ENCODE peak calls at places on chromosomes 13 and 19, in eight cellular contexts. One of them, this sample, is unnamed.
A peak's percentile ranks its signal among the peaks of the same experiment; 100 is the strongest.

GRCh38 chr13:50386527-50387123 is 371.4 kb downstream of the KCNRG start:
- DNase-seq in left lung: no peak
- DNase-seq in stimulated activated naive CD8-positive, alpha-beta T cell treated with anti-CD3 and anti-CD28 coated beads, Interleukin-15, amount 100 ng/mL, for 72 hours: no peak
- DNase-seq in naive B cell: no peak
- DNase-seq in stimulated activated CD8-positive, alpha-beta memory T cell treated with anti-CD3 and anti-CD28 coated beads, Interleukin-4, amount 100 ng/mL, for 4 hours: no peak
- DNase-seq in NCI-H1436: no peak
- DNase-seq in psoas muscle: peak; percentile 59
- DNase-seq in fibroblast of mammary gland: peak; percentile 46
- DNase-seq in this sample: peak; percentile 82

GRCh38 chr19:2036424-2036823 is 14.6 kb downstream of the MKNK2 start:
- DNase-seq in left lung: no peak
- DNase-seq in stimulated activated naive CD8-positive, alpha-beta T cell treated with anti-CD3 and anti-CD28 coated beads, Interleukin-15, amount 100 ng/mL, for 72 hours: no peak
- DNase-seq in naive B cell: no peak
- DNase-seq in stimulated activated CD8-positive, alpha-beta memory T cell treated with anti-CD3 and anti-CD28 coated beads, Interleukin-4, amount 100 ng/mL, for 4 hours: no peak
- DNase-seq in NCI-H1436: no peak
- DNase-seq in psoas muscle: peak; percentile 48
- DNase-seq in fibroblast of mammary gland: no peak
- DNase-seq in this sample: no peak

GRCh38 chr13:44160549-44161278 is 212.9 kb upstream of the SERP2 start:
- DNase-seq in left lung: no peak
- DNase-seq in stimulated activated naive CD8-positive, alpha-beta T cell treated with anti-CD3 and anti-CD28 coated beads, Interleukin-15, amount 100 ng/mL, for 72 hours: no peak
- DNase-seq in naive B cell: no peak
- DNase-seq in stimulated activated CD8-positive, alpha-beta memory T cell treated with anti-CD3 and anti-CD28 coated beads, Interleukin-4, amount 100 ng/mL, for 4 hours: no peak
- DNase-seq in NCI-H1436: no peak
- DNase-seq in psoas muscle: no peak
- DNase-seq in fibroblast of mammary gland: no peak
- DNase-seq in this sample: peak; percentile 15

GRCh38 chr19:1651548-1652394 is 644 bp downstream of the TCF3 start:
- DNase-seq in left lung: peak; percentile 84
- DNase-seq in stimulated activated naive CD8-positive, alpha-beta T cell treated with anti-CD3 and anti-CD28 coated beads, Interleukin-15, amount 100 ng/mL, for 72 hours: peak; percentile 52
- DNase-seq in naive B cell: peak; percentile 52
- DNase-seq in stimulated activated CD8-positive, alpha-beta memory T cell treated with anti-CD3 and anti-CD28 coated beads, Interleukin-4, amount 100 ng/mL, for 4 hours: peak; percentile 26
- DNase-seq in NCI-H1436: no peak
- DNase-seq in psoas muscle: peak; percentile 68
- DNase-seq in fibroblast of mammary gland: peak; percentile 25
- DNase-seq in this sample: peak; percentile 23

GRCh38 chr13:42524487-42525034 is 49.4 kb upstream of the TNFSF11 start:
- DNase-seq in left lung: no peak
- DNase-seq in stimulated activated naive CD8-positive, alpha-beta T cell treated with anti-CD3 and anti-CD28 coated beads, Interleukin-15, amount 100 ng/mL, for 72 hours: no peak
- DNase-seq in naive B cell: peak; percentile 26
- DNase-seq in stimulated activated CD8-positive, alpha-beta memory T cell treated with anti-CD3 and anti-CD28 coated beads, Interleukin-4, amount 100 ng/mL, for 4 hours: no peak
- DNase-seq in NCI-H1436: no peak
- DNase-seq in psoas muscle: no peak
- DNase-seq in fibroblast of mammary gland: peak; percentile 56
- DNase-seq in this sample: no peak

GRCh38 chr13:74129500-74130144 is 4.6 kb downstream of the KLF12 start:
- DNase-seq in left lung: no peak
- DNase-seq in stimulated activated naive CD8-positive, alpha-beta T cell treated with anti-CD3 and anti-CD28 coated beads, Interleukin-15, amount 100 ng/mL, for 72 hours: no peak
- DNase-seq in naive B cell: no peak
- DNase-seq in stimulated activated CD8-positive, alpha-beta memory T cell treated with anti-CD3 and anti-CD28 coated beads, Interleukin-4, amount 100 ng/mL, for 4 hours: no peak
- DNase-seq in NCI-H1436: no peak
- DNase-seq in psoas muscle: no peak
- DNase-seq in fibroblast of mammary gland: peak; percentile 52
- DNase-seq in this sample: no peak

GRCh38 chr13:98365291-98365690 is 188.2 kb upstream of the RNF113B start:
- DNase-seq in left lung: no peak
- DNase-seq in stimulated activated naive CD8-positive, alpha-beta T cell treated with anti-CD3 and anti-CD28 coated beads, Interleukin-15, amount 100 ng/mL, for 72 hours: no peak
- DNase-seq in naive B cell: no peak
- DNase-seq in stimulated activated CD8-positive, alpha-beta memory T cell treated with anti-CD3 and anti-CD28 coated beads, Interleukin-4, amount 100 ng/mL, for 4 hours: no peak
- DNase-seq in NCI-H1436: no peak
- DNase-seq in psoas muscle: no peak
- DNase-seq in fibroblast of mammary gland: no peak
- DNase-seq in this sample: no peak

GRCh38 chr19:38654478-38655079 is 7.1 kb downstream of the ACTN4 start:
- DNase-seq in left lung: no peak
- DNase-seq in stimulated activated naive CD8-positive, alpha-beta T cell treated with anti-CD3 and anti-CD28 coated beads, Interleukin-15, amount 100 ng/mL, for 72 hours: no peak
- DNase-seq in naive B cell: no peak
- DNase-seq in stimulated activated CD8-positive, alpha-beta memory T cell treated with anti-CD3 and anti-CD28 coated beads, Interleukin-4, amount 100 ng/mL, for 4 hours: no peak
- DNase-seq in NCI-H1436: no peak
- DNase-seq in psoas muscle: no peak
- DNase-seq in fibroblast of mammary gland: no peak
- DNase-seq in this sample: peak; percentile 78

GRCh38 chr19:41746593-41747227 is 8.6 kb upstream of the CEACAM6 start:
- DNase-seq in left lung: no peak
- DNase-seq in stimulated activated naive CD8-positive, alpha-beta T cell treated with anti-CD3 and anti-CD28 coated beads, Interleukin-15, amount 100 ng/mL, for 72 hours: peak; percentile 57
- DNase-seq in naive B cell: no peak
- DNase-seq in stimulated activated CD8-positive, alpha-beta memory T cell treated with anti-CD3 and anti-CD28 coated beads, Interleukin-4, amount 100 ng/mL, for 4 hours: no peak
- DNase-seq in NCI-H1436: peak; percentile 81
- DNase-seq in psoas muscle: no peak
- DNase-seq in fibroblast of mammary gland: peak; percentile 57
- DNase-seq in this sample: peak; percentile 39

GRCh38 chr19:5036733-5037681 is 68.1 kb downstream of the KDM4B start:
- DNase-seq in left lung: no peak
- DNase-seq in stimulated activated naive CD8-positive, alpha-beta T cell treated with anti-CD3 and anti-CD28 coated beads, Interleukin-15, amount 100 ng/mL, for 72 hours: no peak
- DNase-seq in naive B cell: no peak
- DNase-seq in stimulated activated CD8-positive, alpha-beta memory T cell treated with anti-CD3 and anti-CD28 coated beads, Interleukin-4, amount 100 ng/mL, for 4 hours: no peak
- DNase-seq in NCI-H1436: no peak
- DNase-seq in psoas muscle: peak; percentile 77
- DNase-seq in fibroblast of mammary gland: no peak
- DNase-seq in this sample: peak; percentile 72

GRCh38 chr13:76621726-76622125 is 264.5 kb downstream of the KCTD12 start:
- DNase-seq in left lung: no peak
- DNase-seq in stimulated activated naive CD8-positive, alpha-beta T cell treated with anti-CD3 and anti-CD28 coated beads, Interleukin-15, amount 100 ng/mL, for 72 hours: no peak
- DNase-seq in naive B cell: no peak
- DNase-seq in stimulated activated CD8-positive, alpha-beta memory T cell treated with anti-CD3 and anti-CD28 coated beads, Interleukin-4, amount 100 ng/mL, for 4 hours: no peak
- DNase-seq in NCI-H1436: no peak
- DNase-seq in psoas muscle: no peak
- DNase-seq in fibroblast of mammary gland: peak; percentile 31
- DNase-seq in this sample: no peak

GRCh38 chr19:51047031-51047335 is 12.2 kb upstream of the KLK12 start:
- DNase-seq in left lung: no peak
- DNase-seq in stimulated activated naive CD8-positive, alpha-beta T cell treated with anti-CD3 and anti-CD28 coated beads, Interleukin-15, amount 100 ng/mL, for 72 hours: no peak
- DNase-seq in naive B cell: no peak
- DNase-seq in stimulated activated CD8-positive, alpha-beta memory T cell treated with anti-CD3 and anti-CD28 coated beads, Interleukin-4, amount 100 ng/mL, for 4 hours: no peak
- DNase-seq in NCI-H1436: no peak
- DNase-seq in psoas muscle: no peak
- DNase-seq in fibroblast of mammary gland: no peak
- DNase-seq in this sample: no peak

GRCh38 chr13:31166591-31166990 is 4.9 kb upstream of the HSPH1 start:
- DNase-seq in left lung: no peak
- DNase-seq in stimulated activated naive CD8-positive, alpha-beta T cell treated with anti-CD3 and anti-CD28 coated beads, Interleukin-15, amount 100 ng/mL, for 72 hours: no peak
- DNase-seq in naive B cell: no peak
- DNase-seq in stimulated activated CD8-positive, alpha-beta memory T cell treated with anti-CD3 and anti-CD28 coated beads, Interleukin-4, amount 100 ng/mL, for 4 hours: no peak
- DNase-seq in NCI-H1436: no peak
- DNase-seq in psoas muscle: no peak
- DNase-seq in fibroblast of mammary gland: peak; percentile 19
- DNase-seq in this sample: peak; percentile 67

GRCh38 chr13:20130012-20130411 is 30.8 kb downstream of the GJA3 start:
- DNase-seq in left lung: no peak
- DNase-seq in stimulated activated naive CD8-positive, alpha-beta T cell treated with anti-CD3 and anti-CD28 coated beads, Interleukin-15, amount 100 ng/mL, for 72 hours: no peak
- DNase-seq in naive B cell: no peak
- DNase-seq in stimulated activated CD8-positive, alpha-beta memory T cell treated with anti-CD3 and anti-CD28 coated beads, Interleukin-4, amount 100 ng/mL, for 4 hours: no peak
- DNase-seq in NCI-H1436: no peak
- DNase-seq in psoas muscle: no peak
- DNase-seq in fibroblast of mammary gland: no peak
- DNase-seq in this sample: no peak

GRCh38 chr19:18194554-18195238 is 1.7 kb downstream of the MPV17L2 start:
- DNase-seq in left lung: no peak
- DNase-seq in stimulated activated naive CD8-positive, alpha-beta T cell treated with anti-CD3 and anti-CD28 coated beads, Interleukin-15, amount 100 ng/mL, for 72 hours: peak; percentile 40
- DNase-seq in naive B cell: no peak
- DNase-seq in stimulated activated CD8-positive, alpha-beta memory T cell treated with anti-CD3 and anti-CD28 coated beads, Interleukin-4, amount 100 ng/mL, for 4 hours: no peak
- DNase-seq in NCI-H1436: no peak
- DNase-seq in psoas muscle: peak; percentile 66
- DNase-seq in fibroblast of mammary gland: peak; percentile 57
- DNase-seq in this sample: peak; percentile 34

GRCh38 chr13:82627183-82627582 is 1255.1 kb downstream of the SLITRK1 start:
- DNase-seq in left lung: no peak
- DNase-seq in stimulated activated naive CD8-positive, alpha-beta T cell treated with anti-CD3 and anti-CD28 coated beads, Interleukin-15, amount 100 ng/mL, for 72 hours: no peak
- DNase-seq in naive B cell: no peak
- DNase-seq in stimulated activated CD8-positive, alpha-beta memory T cell treated with anti-CD3 and anti-CD28 coated beads, Interleukin-4, amount 100 ng/mL, for 4 hours: no peak
- DNase-seq in NCI-H1436: peak; percentile 24
- DNase-seq in psoas muscle: no peak
- DNase-seq in fibroblast of mammary gland: peak; percentile 39
- DNase-seq in this sample: peak; percentile 91

GRCh38 chr19:13598098-13598497 is 91.8 kb upstream of the CACNA1A start:
- DNase-seq in left lung: no peak
- DNase-seq in stimulated activated naive CD8-positive, alpha-beta T cell treated with anti-CD3 and anti-CD28 coated beads, Interleukin-15, amount 100 ng/mL, for 72 hours: no peak
- DNase-seq in naive B cell: no peak
- DNase-seq in stimulated activated CD8-positive, alpha-beta memory T cell treated with anti-CD3 and anti-CD28 coated beads, Interleukin-4, amount 100 ng/mL, for 4 hours: no peak
- DNase-seq in NCI-H1436: no peak
- DNase-seq in psoas muscle: no peak
- DNase-seq in fibroblast of mammary gland: no peak
- DNase-seq in this sample: no peak

GRCh38 chr19:35330475-35330874 is 1.5 kb downstream of the CD22 start:
- DNase-seq in left lung: peak; percentile 29
- DNase-seq in stimulated activated naive CD8-positive, alpha-beta T cell treated with anti-CD3 and anti-CD28 coated beads, Interleukin-15, amount 100 ng/mL, for 72 hours: no peak
- DNase-seq in naive B cell: peak; percentile 95
- DNase-seq in stimulated activated CD8-positive, alpha-beta memory T cell treated with anti-CD3 and anti-CD28 coated beads, Interleukin-4, amount 100 ng/mL, for 4 hours: no peak
- DNase-seq in NCI-H1436: no peak
- DNase-seq in psoas muscle: no peak
- DNase-seq in fibroblast of mammary gland: no peak
- DNase-seq in this sample: no peak

GRCh38 chr19:37817180-37817911 is 38.0 kb upstream of the ZNF573 start:
- DNase-seq in left lung: peak; percentile 84
- DNase-seq in stimulated activated naive CD8-positive, alpha-beta T cell treated with anti-CD3 and anti-CD28 coated beads, Interleukin-15, amount 100 ng/mL, for 72 hours: peak; percentile 50
- DNase-seq in naive B cell: peak; percentile 61
- DNase-seq in stimulated activated CD8-positive, alpha-beta memory T cell treated with anti-CD3 and anti-CD28 coated beads, Interleukin-4, amount 100 ng/mL, for 4 hours: no peak
- DNase-seq in NCI-H1436: no peak
- DNase-seq in psoas muscle: peak; percentile 82
- DNase-seq in fibroblast of mammary gland: peak; percentile 50
- DNase-seq in this sample: peak; percentile 3

GRCh38 chr13:76972430-76972829 is 19.5 kb upstream of the CLN5 start:
- DNase-seq in left lung: no peak
- DNase-seq in stimulated activated naive CD8-positive, alpha-beta T cell treated with anti-CD3 and anti-CD28 coated beads, Interleukin-15, amount 100 ng/mL, for 72 hours: no peak
- DNase-seq in naive B cell: no peak
- DNase-seq in stimulated activated CD8-positive, alpha-beta memory T cell treated with anti-CD3 and anti-CD28 coated beads, Interleukin-4, amount 100 ng/mL, for 4 hours: no peak
- DNase-seq in NCI-H1436: no peak
- DNase-seq in psoas muscle: no peak
- DNase-seq in fibroblast of mammary gland: no peak
- DNase-seq in this sample: no peak

GRCh38 chr13:46665630-46666482 is 112.9 kb downstream of the LRCH1 start:
- DNase-seq in left lung: no peak
- DNase-seq in stimulated activated naive CD8-positive, alpha-beta T cell treated with anti-CD3 and anti-CD28 coated beads, Interleukin-15, amount 100 ng/mL, for 72 hours: no peak
- DNase-seq in naive B cell: no peak
- DNase-seq in stimulated activated CD8-positive, alpha-beta memory T cell treated with anti-CD3 and anti-CD28 coated beads, Interleukin-4, amount 100 ng/mL, for 4 hours: no peak
- DNase-seq in NCI-H1436: no peak
- DNase-seq in psoas muscle: no peak
- DNase-seq in fibroblast of mammary gland: no peak
- DNase-seq in this sample: no peak

GRCh38 chr13:26838821-26839220 is 78.2 kb upstream of the GPR12 start:
- DNase-seq in left lung: no peak
- DNase-seq in stimulated activated naive CD8-positive, alpha-beta T cell treated with anti-CD3 and anti-CD28 coated beads, Interleukin-15, amount 100 ng/mL, for 72 hours: no peak
- DNase-seq in naive B cell: no peak
- DNase-seq in stimulated activated CD8-positive, alpha-beta memory T cell treated with anti-CD3 and anti-CD28 coated beads, Interleukin-4, amount 100 ng/mL, for 4 hours: no peak
- DNase-seq in NCI-H1436: no peak
- DNase-seq in psoas muscle: no peak
- DNase-seq in fibroblast of mammary gland: no peak
- DNase-seq in this sample: no peak

GRCh38 chr13:27004389-27004788 is 167.2 kb downstream of the USP12 start:
- DNase-seq in left lung: no peak
- DNase-seq in stimulated activated naive CD8-positive, alpha-beta T cell treated with anti-CD3 and anti-CD28 coated beads, Interleukin-15, amount 100 ng/mL, for 72 hours: no peak
- DNase-seq in naive B cell: no peak
- DNase-seq in stimulated activated CD8-positive, alpha-beta memory T cell treated with anti-CD3 and anti-CD28 coated beads, Interleukin-4, amount 100 ng/mL, for 4 hours: no peak
- DNase-seq in NCI-H1436: no peak
- DNase-seq in psoas muscle: no peak
- DNase-seq in fibroblast of mammary gland: no peak
- DNase-seq in this sample: peak; percentile 19

GRCh38 chr19:47187023-47187655 is 43.9 kb downstream of the BBC3 start:
- DNase-seq in left lung: no peak
- DNase-seq in stimulated activated naive CD8-positive, alpha-beta T cell treated with anti-CD3 and anti-CD28 coated beads, Interleukin-15, amount 100 ng/mL, for 72 hours: no peak
- DNase-seq in naive B cell: no peak
- DNase-seq in stimulated activated CD8-positive, alpha-beta memory T cell treated with anti-CD3 and anti-CD28 coated beads, Interleukin-4, amount 100 ng/mL, for 4 hours: no peak
- DNase-seq in NCI-H1436: no peak
- DNase-seq in psoas muscle: no peak
- DNase-seq in fibroblast of mammary gland: no peak
- DNase-seq in this sample: no peak

GRCh38 chr19:56671613-56671994 is at the start of gene ZNF835:
- DNase-seq in left lung: peak; percentile 96
- DNase-seq in stimulated activated naive CD8-positive, alpha-beta T cell treated with anti-CD3 and anti-CD28 coated beads, Interleukin-15, amount 100 ng/mL, for 72 hours: peak; percentile 87
- DNase-seq in naive B cell: peak; percentile 89
- DNase-seq in stimulated activated CD8-positive, alpha-beta memory T cell treated with anti-CD3 and anti-CD28 coated beads, Interleukin-4, amount 100 ng/mL, for 4 hours: peak; percentile 68
- DNase-seq in NCI-H1436: no peak
- DNase-seq in psoas muscle: peak; percentile 95
- DNase-seq in fibroblast of mammary gland: peak; percentile 61
- DNase-seq in this sample: no peak